ENCODE peak calls at places on chromosomes 2 and 18, in eight cellular contexts. D is kidney; V is endothelial cell of umbilical vein; X is CD8-positive, alpha-beta T cell; L is psoas muscle; K is aorta; M is keratinocyte; H is transverse colon. O is an unnamed sample.
A peak's percentile ranks its signal among the peaks of the same experiment; 100 is the strongest.

GRCh38 chr2:187466129-187466792 is 18.2 kb upstream of the CALCRL start:
- DNase-seq in K (no peak), X (no peak), M (no peak), H (no peak), V (no peak), L (no peak), D (no peak), O (no peak)

GRCh38 chr2:25383806-25384205 is 42.1 kb upstream of the DNMT3A start:
- DNase-seq in X (no peak), H (no peak), L (no peak), M (no peak), V (no peak), D (peak; percentile 76), K (peak; percentile 14), O (no peak)

GRCh38 chr2:40458271-40458794 is 6.4 kb upstream of the SLC8A1 start:
- DNase-seq in K (no peak), H (no peak), L (peak; percentile 78), D (no peak), X (no peak), M (no peak), V (no peak), O (no peak)

GRCh38 chr2:231781798-231782726 is 980 bp upstream of the PDE6D start:
- DNase-seq in X (no peak), L (no peak), V (peak; percentile 80), M (no peak), D (no peak), K (no peak), H (peak; percentile 43), O (no peak)

GRCh38 chr2:118310016-118310877 is 222.0 kb downstream of the INSIG2 start:
- DNase-seq in H (peak; percentile 13), K (no peak), L (peak; percentile 64), M (no peak), V (peak; percentile 48), X (peak; percentile 43), D (peak; percentile 70), O (peak; percentile 33)

GRCh38 chr2:240397924-240398611 is 37.4 kb upstream of the GPC1 start:
- DNase-seq in L (peak; percentile 53), K (peak; percentile 65), M (no peak), X (no peak), D (no peak), H (no peak), V (no peak), O (no peak)

GRCh38 chr2:223101340-223102039 is 49.5 kb downstream of the KCNE4 start:
- DNase-seq in D (no peak), L (no peak), V (peak; percentile 51), X (no peak), M (peak; percentile 52), K (no peak), H (no peak), O (no peak)

GRCh38 chr2:213834746-213835145 is 550.5 kb downstream of the SPAG16 start:
- DNase-seq in M (no peak), K (no peak), V (no peak), L (no peak), H (no peak), D (no peak), X (no peak), O (no peak)

GRCh38 chr18:48356909-48357631 is 52.1 kb downstream of the ZBTB7C start:
- DNase-seq in X (no peak), K (no peak), V (no peak), L (no peak), D (no peak), M (peak; percentile 32), H (no peak), O (no peak)

GRCh38 chr2:204177977-204178522 is 241.5 kb downstream of the ICOS start:
- DNase-seq in X (peak; percentile 52), L (peak; percentile 61), M (no peak), H (peak; percentile 57), V (peak; percentile 34), D (no peak), K (peak; percentile 74), O (no peak)

GRCh38 chr2:1503471-1504310 is 90.4 kb downstream of the TPO start:
- DNase-seq in M (no peak), X (no peak), L (no peak), K (peak; percentile 58), H (no peak), V (no peak), D (peak; percentile 53), O (peak; percentile 23)

GRCh38 chr2:230221533-230221932 is 1.7 kb upstream of the SP110 start:
- DNase-seq in K (no peak), D (no peak), M (no peak), V (no peak), L (no peak), H (no peak), X (no peak), O (no peak)

GRCh38 chr2:230226090-230226551 is 585 bp downstream of the SP140 start:
- DNase-seq in D (no peak), V (no peak), H (no peak), X (no peak), K (no peak), M (no peak), L (no peak), O (no peak)

GRCh38 chr2:230225486-230225885 is at the start of gene SP140:
- DNase-seq in X (peak; percentile 58), L (peak; percentile 49), D (peak; percentile 74), M (no peak), K (no peak), V (no peak), H (peak; percentile 73), O (peak; percentile 75)

GRCh38 chr2:230227216-230227615 is 1.7 kb downstream of the SP140 start:
- DNase-seq in L (no peak), M (no peak), H (no peak), V (no peak), X (no peak), D (no peak), K (no peak), O (no peak)

DNA sequence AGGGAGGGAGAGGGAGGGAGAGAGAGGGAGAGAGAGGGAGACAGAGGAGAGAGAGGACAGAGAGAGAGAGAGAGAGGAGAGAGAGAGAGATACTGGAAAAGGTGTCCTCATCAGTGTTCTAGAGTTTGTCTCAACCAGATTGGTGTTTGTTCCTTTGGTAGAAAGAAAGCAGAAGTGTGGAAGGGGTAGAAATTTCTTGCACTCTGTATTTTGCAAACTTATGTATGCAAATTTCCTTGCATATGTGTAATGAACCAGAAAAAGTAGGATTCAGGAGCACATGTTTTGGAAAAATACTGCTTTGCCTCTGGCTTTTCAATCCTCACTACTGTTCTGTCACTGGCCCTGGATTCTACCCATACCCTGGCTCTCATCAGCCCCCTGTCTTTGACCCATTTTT is 1.1 kb upstream of the SP140 start:
- DNase-seq in D (no peak), K (no peak), M (no peak), V (no peak), L (no peak), H (no peak), X (no peak), O (no peak)
- H3K4me3 ChIP-seq in D (no peak overlapping the region), K (no peak overlapping the region), M (no peak overlapping the region), V (no peak overlapping the region), L (no peak overlapping the region), H (no peak overlapping the region), X (no peak overlapping the region), O (no peak overlapping the region)

DNA sequence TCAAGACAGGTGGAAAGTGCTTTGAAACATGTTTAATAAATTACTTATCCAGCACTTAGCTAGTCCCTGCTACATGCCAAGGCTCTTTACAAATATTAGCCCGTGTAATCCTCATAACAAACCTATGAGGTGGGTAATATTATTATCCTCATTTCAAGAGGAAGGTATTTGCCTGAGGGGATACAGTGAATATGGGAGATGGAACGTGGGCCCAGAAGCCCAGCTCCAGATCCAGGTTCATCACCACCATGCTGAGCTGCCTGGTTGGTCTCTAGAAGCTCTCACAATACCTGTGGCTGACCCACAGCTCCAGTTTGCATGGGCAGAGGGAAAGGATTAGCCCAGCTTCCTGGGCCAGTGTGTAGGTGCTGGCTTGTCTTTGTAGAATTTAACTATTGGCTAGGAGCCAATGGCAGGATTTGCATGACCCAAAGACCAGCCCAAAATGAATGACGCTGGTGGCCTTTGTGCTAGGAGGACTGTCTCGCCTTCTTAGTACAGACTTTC is 61.6 kb upstream of the ATP8B1 start:
- DNase-seq in V (no peak), K (no peak), L (no peak), M (no peak), X (no peak), D (no peak), H (no peak), O (no peak)
- H3K4me1 ChIP-seq in V (no peaks in the 10 kb centered on the region), K (no peaks in the 10 kb centered on the region), L (no peaks in the 10 kb centered on the region), M (no peaks in the 10 kb centered on the region), X (no peaks in the 10 kb centered on the region), D (no peaks in the 10 kb centered on the region), H (no peaks in the 10 kb centered on the region), O (no peaks in the 10 kb centered on the region)

GRCh38 chr2:237858294-237859081 is 935 bp upstream of the RAMP1 start:
- DNase-seq in K (peak; percentile 87), H (peak; percentile 64), X (no peak), V (peak; percentile 60), M (peak; percentile 13), D (peak; percentile 84), L (peak; percentile 80), O (peak; percentile 64)
- H3K27ac ChIP-seq in K (peak overlapping the region; percentile 72), H (peak overlapping the region; percentile 88), X (no peak overlapping the region), V (no peak overlapping the region), M (no peak overlapping the region), D (no peak overlapping the region), L (peak overlapping the region; percentile 93), O (no peak overlapping the region)

GRCh38 chr2:219626540-219626939 is 890 bp upstream of the SLC4A3 start:
- DNase-seq in M (no peak), D (no peak), L (no peak), V (no peak), K (no peak), X (no peak), H (no peak), O (no peak)

GRCh38 chr2:219628986-219629901 is 1.8 kb downstream of the SLC4A3 start:
- DNase-seq in X (no peak), K (peak; percentile 54), L (peak; percentile 44), D (no peak), H (no peak), M (no peak), V (no peak), O (no peak)

GRCh38 chr2:219629976-219630695 is 2.7 kb downstream of the SLC4A3 start:
- DNase-seq in L (peak; percentile 48), V (no peak), H (no peak), D (peak; percentile 76), K (peak; percentile 69), X (no peak), M (no peak), O (peak; percentile 78)

GRCh38 chr2:219627105-219628100 is at the start of gene SLC4A3:
- DNase-seq in V (no peak), D (peak; percentile 66), M (no peak), L (peak; percentile 48), K (peak; percentile 76), H (no peak), X (no peak), O (peak; percentile 77)

DNA sequence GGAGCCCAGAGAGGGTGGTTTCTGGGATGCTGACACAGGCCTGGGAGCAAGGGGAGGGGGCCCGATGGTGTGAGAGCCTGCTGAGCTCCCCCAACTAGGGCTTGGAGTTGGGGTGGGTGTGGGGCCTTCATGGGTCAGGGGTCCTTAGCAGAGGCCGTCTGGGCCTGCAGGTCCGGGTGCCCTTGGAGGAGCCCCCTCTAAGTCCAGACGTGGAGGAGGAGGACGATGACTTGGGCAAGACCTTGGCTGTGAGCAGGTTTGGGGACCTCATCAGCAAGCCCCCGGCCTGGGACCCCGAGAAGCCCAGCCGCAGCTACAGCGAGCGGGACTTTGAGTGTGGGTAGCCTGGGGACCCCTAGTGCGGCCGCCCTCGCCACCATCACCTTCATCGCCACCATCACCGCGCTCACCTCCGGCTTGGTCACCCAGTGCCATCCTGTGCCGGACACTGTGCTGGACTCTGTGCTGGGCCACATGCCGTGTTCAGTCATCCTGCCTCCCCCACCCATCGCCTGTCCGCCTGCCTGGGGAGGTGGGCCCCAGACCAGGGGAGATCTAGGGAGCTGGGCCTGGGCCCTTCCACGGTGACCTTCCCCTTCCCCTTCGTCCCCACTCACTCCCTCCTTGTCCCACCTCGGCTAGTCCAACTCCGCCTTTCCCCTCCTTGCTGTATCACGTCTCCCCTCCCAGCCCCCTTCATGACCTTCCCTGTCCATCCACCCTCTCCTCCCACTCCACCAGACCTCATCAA is 980 bp downstream of the SLC4A3 start:
- DNase-seq in V (no peak), L (peak; percentile 49), D (peak; percentile 69), K (peak; percentile 71), X (no peak), M (no peak), H (no peak), O (peak; percentile 76)
- H3K4me3 ChIP-seq in V (no peak overlapping the region), L (peak overlapping the region; percentile 70), D (no peak overlapping the region), K (no peak overlapping the region), X (no peak overlapping the region), M (peak overlapping the region; percentile 78), H (peak overlapping the region; percentile 60), O (no peak overlapping the region)